ENCODE peak calls at places on chromosomes 12 and 14, in eight cellular contexts. Y is NCI-H146; V is lower leg skin; B is dorsolateral prefrontal cortex; H is activated CD4-positive, alpha-beta T cell treated with anti-CD3 and anti-CD28 coated beads for 36 hours; A is NCI-H524; Q is SHP77; U is activated CD8-positive, alpha-beta memory T cell treated with anti-CD3 and anti-CD28 coated beads for 24 hours. R is an unnamed sample.

GRCh38 chr12:93990832-93991748 is 157.3 kb upstream of the PLXNC1 start:
- DNase-seq in B (peak; percentile 62), Y (no peak), A (peak; percentile 26), H (no peak), Q (peak; percentile 63), V (peak; percentile 32), U (no peak), R (peak; percentile 66)

GRCh38 chr12:38465020-38465419 is 148.4 kb downstream of the ALG10B start:
- DNase-seq in V (no peak), U (no peak), A (no peak), B (no peak), H (no peak), Y (no peak), Q (peak; percentile 78), R (no peak)

GRCh38 chr14:45181329-45181728 is 45.6 kb downstream of the FANCM start:
- DNase-seq in B (no peak), A (no peak), H (no peak), Q (no peak), V (no peak), Y (no peak), U (no peak), R (no peak)

GRCh38 chr12:13195848-13196301 is 651 bp upstream of the EMP1 start:
- DNase-seq in V (no peak), B (no peak), U (no peak), Q (no peak), Y (no peak), A (no peak), H (no peak), R (peak; percentile 97)

GRCh38 chr14:100019156-100019882 is 45.9 kb upstream of the EVL start:
- DNase-seq in Q (no peak), U (no peak), Y (no peak), V (no peak), B (peak; percentile 65), A (no peak), H (no peak), R (no peak)

GRCh38 chr12:123807670-123808069 is 45.6 kb downstream of the DNAH10 start:
- DNase-seq in Y (no peak), Q (no peak), B (no peak), H (no peak), U (no peak), A (no peak), V (no peak), R (no peak)

GRCh38 chr12:6551063-6551461 is 4.8 kb downstream of the IFFO1 start:
- DNase-seq in H (no peak), Q (peak; percentile 28), Y (no peak), V (no peak), B (peak; percentile 92), U (no peak), A (no peak), R (peak; percentile 40)

GRCh38 chr12:50720085-50720484 is 43.8 kb upstream of the ATF1 start:
- DNase-seq in Q (no peak), H (no peak), U (no peak), Y (no peak), A (no peak), B (no peak), V (no peak), R (peak; percentile 41)

GRCh38 chr12:95830335-95831089 is 28.2 kb upstream of the SNRPF start:
- DNase-seq in Y (no peak), H (no peak), Q (no peak), B (no peak), U (no peak), V (no peak), A (no peak), R (no peak)

GRCh38 chr12:27207626-27208413 is 36.3 kb upstream of the STK38L start:
- DNase-seq in U (no peak), Q (peak; percentile 12), Y (peak; percentile 3), A (no peak), B (no peak), H (peak; percentile 74), V (no peak), R (no peak)

GRCh38 chr14:58865520-58866281 is 227.9 kb downstream of the DACT1 start:
- DNase-seq in V (no peak), H (no peak), Y (no peak), U (no peak), A (no peak), Q (no peak), B (peak; percentile 63), R (no peak)

GRCh38 chr12:52006726-52007157 is at the start of gene TAMALIN:
- DNase-seq in B (peak; percentile 82), V (peak; percentile 65), U (peak; percentile 89), H (peak; percentile 86), Y (peak; percentile 78), A (peak; percentile 66), Q (peak; percentile 14), R (peak; percentile 32)

GRCh38 chr12:12715459-12716150 is 1.6 kb upstream of the CDKN1B start:
- DNase-seq in Y (no peak), A (peak; percentile 31), U (peak; percentile 70), V (no peak), Q (no peak), B (no peak), H (peak; percentile 77), R (peak; percentile 36)

GRCh38 chr12:18221726-18222125 is 39.6 kb upstream of the PIK3C2G start:
- DNase-seq in A (no peak), B (no peak), Y (no peak), U (no peak), H (no peak), Q (no peak), V (no peak), R (no peak)

GRCh38 chr14:24372701-24373416 is 4.9 kb downstream of the NFATC4 start:
- DNase-seq in Y (no peak), U (no peak), Q (peak; percentile 39), A (no peak), B (no peak), H (no peak), V (no peak), R (no peak)